ENCODE peak calls at places on chromosomes 1 and 21, in ten cellular contexts. P is stomach, X is spleen, B is prostate gland, L is endothelial cell of umbilical vein, Z is sigmoid colon, A is HepG2, V is GM23338, H is suprapubic skin, F is Panc1. S is an unnamed sample.
A peak's percentile ranks its signal among the peaks of the same experiment; 100 is the strongest.

GRCh38 chr1:113630340-113631327 is 128.7 kb downstream of the PHTF1 start:
- DNase-seq in B (no peak), L (no peak), V (peak; percentile 12), A (no peak), Z (no peak), F (no peak), X (no peak), H (no peak), P (no peak), S (no peak)

GRCh38 chr1:233631810-233632375 is 18.0 kb downstream of the KCNK1 start:
- DNase-seq in P (no peak), L (no peak), A (no peak), F (no peak), B (no peak), Z (no peak), V (no peak), H (no peak), X (no peak), S (no peak)

GRCh38 chr1:84377480-84378095 is 20.7 kb upstream of the DNASE2B start:
- DNase-seq in A (no peak), H (no peak), B (no peak), L (no peak), V (no peak), P (no peak), X (no peak), F (no peak), Z (no peak), S (no peak)

GRCh38 chr1:22527555-22528296 is 35.6 kb upstream of the EPHA8 start:
- DNase-seq in H (peak; percentile 65), X (no peak), P (no peak), L (no peak), V (peak; percentile 57), B (no peak), A (no peak), F (no peak), Z (no peak), S (no peak)

GRCh38 chr1:208240698-208241355 is 3.4 kb downstream of the PLXNA2 start:
- DNase-seq in V (no peak), A (no peak), F (no peak), H (no peak), P (no peak), X (no peak), L (no peak), B (no peak), Z (peak; percentile 30), S (no peak)

GRCh38 chr1:246267426-246267825 is 239.7 kb downstream of the SMYD3 start:
- DNase-seq in B (no peak), A (no peak), F (no peak), Z (no peak), H (no peak), P (no peak), V (peak; percentile 28), X (no peak), L (no peak), S (no peak)

GRCh38 chr1:230915079-230915478 is 46.8 kb upstream of the C1orf198 start:
- DNase-seq in B (no peak), Z (no peak), V (no peak), X (no peak), P (no peak), H (no peak), L (no peak), F (no peak), A (no peak), S (no peak)

GRCh38 chr1:92486251-92487077 is at the start of gene GFI1:
- DNase-seq in F (no peak), H (no peak), P (peak; percentile 41), B (no peak), Z (no peak), X (peak; percentile 91), A (peak; percentile 49), V (peak; percentile 76), L (no peak), S (peak; percentile 76)

GRCh38 chr1:196007763-196008162 is 600.5 kb downstream of the KCNT2 start:
- DNase-seq in F (no peak), H (no peak), P (no peak), X (no peak), Z (no peak), A (peak; percentile 20), L (no peak), V (no peak), B (no peak), S (no peak)

GRCh38 chr1:24021403-24022266 is 41.5 kb upstream of the SRSF10 start:
- DNase-seq in B (no peak), F (no peak), A (peak; percentile 99), L (no peak), Z (no peak), X (no peak), P (peak; percentile 69), H (no peak), V (no peak), S (peak; percentile 46)

GRCh38 chr1:91687452-91687851 is 186.8 kb downstream of the CDC7 start:
- DNase-seq in P (no peak), L (no peak), H (no peak), F (no peak), Z (no peak), X (no peak), B (no peak), A (no peak), V (no peak), S (no peak)

GRCh38 chr1:1827456-1827855 is 49.2 kb upstream of the NADK start:
- DNase-seq in A (no peak), V (no peak), B (no peak), H (no peak), P (no peak), Z (no peak), L (no peak), X (no peak), F (no peak), S (no peak)

GRCh38 chr1:156119503-156120209 is 5.1 kb downstream of the LMNA start:
- DNase-seq in H (no peak), V (no peak), P (no peak), F (no peak), Z (peak; percentile 86), X (no peak), A (no peak), L (peak; percentile 53), B (no peak), S (peak; percentile 69)

GRCh38 chr1:113388621-113389355 is 1.5 kb upstream of the MAGI3 start:
- DNase-seq in H (no peak), A (peak; percentile 91), B (no peak), P (peak; percentile 53), X (no peak), V (no peak), L (peak; percentile 29), F (no peak), Z (no peak), S (peak; percentile 55)

GRCh38 chr1:3014041-3014440 is 7.2 kb upstream of the ACTRT2 start:
- DNase-seq in V (no peak), F (no peak), H (no peak), L (no peak), X (peak; percentile 67), Z (peak; percentile 29), B (no peak), P (no peak), A (no peak), S (no peak)

GRCh38 chr1:20569523-20570098 is 17.2 kb downstream of the FAM43B start:
- DNase-seq in B (no peak), V (no peak), A (no peak), H (no peak), Z (no peak), L (no peak), F (no peak), X (no peak), P (no peak), S (no peak)

GRCh38 chr1:43774359-43774758 is 67.0 kb downstream of the ST3GAL3 start:
- DNase-seq in X (no peak), V (no peak), L (no peak), F (no peak), Z (no peak), A (no peak), B (no peak), H (no peak), P (no peak), S (no peak)

GRCh38 chr21:25572895-25573310 is 34.4 kb downstream of the MRPL39 start:
- DNase-seq in P (no peak), L (peak; percentile 35), B (no peak), H (no peak), A (no peak), F (no peak), V (no peak), X (no peak), Z (no peak), S (no peak)

GRCh38 chr1:221440658-221441057 is 301.2 kb downstream of the DUSP10 start:
- DNase-seq in V (no peak), H (no peak), F (no peak), P (no peak), X (no peak), B (no peak), L (no peak), Z (peak; percentile 79), A (no peak), S (no peak)
- TF ChIP-seq CTCF in V (no peak), H (no peak), F (no peak), P (no peak), X (no peak), B (no peak), L (no peak), Z (no peak), A (no peak), S (no peak)

GRCh38 chr1:203202431-203203245 is 16.1 kb upstream of the CHI3L1 start:
- DNase-seq in Z (peak; percentile 85), B (no peak), V (no peak), X (no peak), H (no peak), P (peak; percentile 18), F (no peak), L (no peak), A (no peak), S (peak; percentile 37)
- TF ChIP-seq POLR2AphosphoS5 in Z (peak; percentile 13), B (no peak), V (no peak), X (peak; percentile 34), H (no peak), P (peak; percentile 61), F (no peak), L (no peak), A (no peak), S (no peak)

GRCh38 chr1:8259498-8260290 is 58.2 kb upstream of the SLC45A1 start:
- DNase-seq in Z (peak; percentile 86), L (peak; percentile 87), P (peak; percentile 91), V (no peak), X (no peak), H (peak; percentile 83), B (peak; percentile 91), A (peak; percentile 89), F (peak; percentile 81), S (peak; percentile 68)
- H3K4me3 ChIP-seq in Z (no peak overlapping the region), L (no peak overlapping the region), P (no peak overlapping the region), V (no peak overlapping the region), X (no peak overlapping the region), H (no peak overlapping the region), B (no peak overlapping the region), A (peak overlapping the region; percentile 31), F (peak overlapping the region; percentile 4), S (no peak overlapping the region)

DNA sequence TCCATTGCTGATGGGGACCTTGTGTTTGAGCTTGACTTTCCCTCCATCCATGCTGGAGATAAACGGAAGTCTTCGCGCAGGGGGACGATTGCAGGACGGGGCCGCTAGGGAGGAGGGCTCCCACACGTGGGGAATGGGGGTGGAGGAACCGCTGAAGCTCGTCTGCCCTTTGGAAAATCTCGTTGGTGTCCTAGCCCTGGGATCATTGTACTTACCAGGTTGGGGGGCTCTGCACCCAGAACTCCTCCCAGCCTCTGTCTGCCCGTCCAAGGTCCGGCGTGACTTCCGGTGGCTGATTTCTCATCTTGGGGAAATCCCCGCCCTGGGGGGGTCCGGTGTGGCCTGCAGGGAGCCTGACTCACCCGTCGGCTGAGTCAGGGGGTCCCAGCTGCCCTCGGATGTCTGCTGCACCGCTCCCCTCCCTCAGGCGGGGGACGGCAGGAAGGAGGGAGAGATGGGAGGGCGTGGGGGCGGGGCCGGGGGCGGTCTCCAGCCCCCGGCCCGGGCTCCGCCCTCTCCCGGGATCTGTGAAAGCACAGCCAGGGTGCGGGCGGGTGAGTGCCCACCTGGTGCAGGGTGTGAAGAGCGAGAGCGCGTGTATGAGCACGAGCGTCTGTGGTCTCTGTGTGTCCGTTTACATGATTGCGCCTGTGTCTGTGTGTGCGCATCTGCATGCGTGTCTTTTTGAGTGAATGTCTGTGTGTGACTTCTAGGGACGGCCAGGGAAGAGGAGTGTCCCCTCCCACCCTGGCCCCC is 35.8 kb downstream of the PIK3CD start:
- DNase-seq in L (peak; percentile 51), B (peak; percentile 65), X (peak; percentile 87), H (no peak), Z (peak; percentile 70), F (no peak), V (peak; percentile 84), P (peak; percentile 60), A (peak; percentile 46), S (peak; percentile 66)
- TF ChIP-seq CTCF in L (no peak), B (no peak), X (no peak), H (no peak), Z (no peak), F (no peak), V (no peak), P (no peak), A (no peak), S (no peak)